ENCODE peak calls at places on chromosome 12, in eight cellular contexts. G, K, E, R, T, N, F and M are unnamed samples. For H3K9me3 and H3K4me1, the result is how much of the 10 kb centered on the place peaks cover.

GRCh38 chr12:75854681-75855309 is 176.8 kb downstream of the PHLDA1 start:
- DNase-seq in G (no peak), K (no peak), E (no peak), R (no peak), T (no peak), N (no peak), F (no peak), M (no peak)

GRCh38 chr12:107903377-107904061 is 129.0 kb downstream of the ASCL4 start:
- DNase-seq in G (peak), K (no peak), E (peak), R (peak), T (peak), N (peak), F (no peak), M (no peak)

GRCh38 chr12:75725505-75726120 is 214.2 kb upstream of the KRR1 start:
- DNase-seq in G (no peak), K (no peak), E (peak), R (no peak), T (no peak), N (no peak), F (no peak), M (no peak)

GRCh38 chr12:132106921-132107320 is 37.2 kb downstream of the DDX51 start:
- DNase-seq in G (no peak), K (no peak), E (peak), R (no peak), T (no peak), N (no peak), F (no peak), M (no peak)

GRCh38 chr12:3557136-3557697 is 66.2 kb downstream of the PRMT8 start:
- DNase-seq in G (peak), K (no peak), E (no peak), R (no peak), T (no peak), N (no peak), F (no peak), M (no peak)

GRCh38 chr12:15691372-15691771 is 97.8 kb downstream of the EPS8 start:
- DNase-seq in G (no peak), K (no peak), E (no peak), R (no peak), T (no peak), N (no peak), F (no peak), M (no peak)

GRCh38 chr12:27207626-27208413 is 36.3 kb upstream of the STK38L start:
- DNase-seq in G (no peak), K (no peak), E (no peak), R (no peak), T (no peak), N (no peak), F (no peak), M (no peak)

GRCh38 chr12:132156145-132156709 is 12.0 kb downstream of the NOC4L start:
- DNase-seq in G (no peak), K (no peak), E (no peak), R (no peak), T (no peak), N (no peak), F (no peak), M (no peak)

GRCh38 chr12:92698466-92698865 is 4.3 kb upstream of the PLEKHG7 start:
- DNase-seq in G (no peak), K (no peak), E (no peak), R (no peak), T (no peak), N (no peak), F (no peak), M (no peak)

GRCh38 chr12:1744932-1745331 is 54.1 kb downstream of the ADIPOR2 start:
- DNase-seq in G (no peak), K (no peak), E (no peak), R (no peak), T (no peak), N (no peak), F (no peak), M (no peak)

GRCh38 chr12:64577046-64577445 is 33.2 kb upstream of the RASSF3 start:
- DNase-seq in G (no peak), K (no peak), E (no peak), R (no peak), T (no peak), N (no peak), F (no peak), M (no peak)

GRCh38 chr12:4833511-4833910 is 76.2 kb upstream of the KCNA1 start:
- DNase-seq in G (no peak), K (no peak), E (no peak), R (no peak), T (no peak), N (no peak), F (no peak), M (no peak)

GRCh38 chr12:38253778-38254177 is 62.8 kb upstream of the ALG10B start:
- DNase-seq in G (no peak), K (no peak), E (no peak), R (no peak), T (no peak), N (no peak), F (no peak), M (no peak)

GRCh38 chr12:94041833-94042232 is 106.5 kb upstream of the PLXNC1 start:
- DNase-seq in G (peak), K (no peak), E (no peak), R (no peak), T (no peak), N (no peak), F (no peak), M (no peak)

GRCh38 chr12:16605666-16606116 is 271 bp downstream of the LMO3 start:
- DNase-seq in G (peak), K (peak), E (peak), R (no peak), T (no peak), N (no peak), F (peak), M (no peak)

GRCh38 chr12:93777249-93777648 is 100.1 kb downstream of the CRADD start:
- DNase-seq in G (no peak), K (no peak), E (peak), R (no peak), T (no peak), N (no peak), F (no peak), M (peak)

GRCh38 chr12:56158926-56159461 is 835 bp downstream of the MYL6 start:
- DNase-seq in G (peak), K (peak), E (peak), R (peak), T (peak), N (peak), F (peak), M (peak)

GRCh38 chr12:4939418-4940023 is 29.8 kb downstream of the KCNA1 start:
- DNase-seq in G (no peak), K (no peak), E (no peak), R (no peak), T (no peak), N (no peak), F (no peak), M (no peak)

GRCh38 chr12:15863258-15863835 is 18.8 kb upstream of the STRAP start:
- DNase-seq in G (peak), K (no peak), E (no peak), R (no peak), T (no peak), N (no peak), F (no peak), M (no peak)

GRCh38 chr12:122452701-122453285 is 30.3 kb upstream of the CLIP1 start:
- DNase-seq in G (no peak), K (no peak), E (no peak), R (no peak), T (no peak), N (no peak), F (peak), M (no peak)

GRCh38 chr12:14239935-14240872 is 125.3 kb upstream of the ATF7IP start:
- DNase-seq in G (no peak), K (peak), E (peak), R (no peak), T (no peak), N (no peak), F (no peak), M (no peak)

GRCh38 chr12:75877588-75878381 is 153.8 kb downstream of the PHLDA1 start:
- DNase-seq in G (no peak), K (no peak), E (no peak), R (no peak), T (no peak), N (no peak), F (no peak), M (no peak)

DNA sequence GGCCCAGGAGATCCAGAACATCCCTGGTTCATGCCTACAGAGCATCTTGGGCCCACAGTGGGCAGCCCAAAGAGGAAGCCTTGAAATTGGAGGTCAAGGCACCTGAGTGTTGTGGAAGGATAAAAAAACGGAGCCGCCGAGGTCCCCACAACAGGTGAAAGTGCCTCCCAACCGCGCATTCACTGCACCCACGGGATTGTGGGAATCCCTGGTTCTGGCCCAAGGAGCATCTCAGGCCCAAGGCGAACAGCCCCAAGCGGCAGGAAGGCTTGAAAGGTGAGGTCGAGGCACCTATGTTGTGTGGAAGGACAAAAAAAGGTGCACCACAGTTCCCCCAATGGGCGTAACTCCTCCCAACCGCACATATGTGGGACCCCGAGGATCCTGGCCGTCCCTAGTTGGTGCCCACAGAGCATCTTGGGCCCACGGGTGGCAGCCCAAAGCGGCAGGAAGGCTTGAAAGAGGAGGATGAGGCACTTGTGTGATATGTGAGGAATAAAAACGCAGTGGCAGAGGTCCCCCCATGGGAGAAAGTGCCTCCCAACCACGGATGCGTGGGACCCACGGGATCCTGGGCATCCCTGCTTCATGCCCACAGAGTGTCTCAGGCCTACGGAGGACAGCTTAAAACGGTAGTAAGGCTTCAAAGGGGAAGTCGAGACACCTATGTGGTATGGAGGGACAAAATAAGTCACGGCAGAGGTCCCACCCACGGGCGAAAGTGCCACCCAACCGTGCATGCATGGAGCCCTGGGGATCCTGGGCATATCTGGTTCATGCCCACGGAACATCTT is 583.9 kb downstream of the ALG10 start:
- DNase-seq in G (no peak), K (no peak), E (no peak), R (no peak), T (peak), N (peak), F (peak), M (no peak)
- H3K9me3 ChIP-seq in G (under half), K (half or more), E (under half), R (half or more), T (under half), N (under half), F (under half), M (under half)

GRCh38 chr12:98516184-98516873 is 939 bp downstream of the TMPO start:
- DNase-seq in G (peak), K (peak), E (peak), R (peak), T (peak), N (peak), F (peak), M (peak)
- H3K4me1 ChIP-seq in G (under half), K (under half), E (under half), R (under half), T (half or more), N (under half), F (under half), M (under half)

DNA sequence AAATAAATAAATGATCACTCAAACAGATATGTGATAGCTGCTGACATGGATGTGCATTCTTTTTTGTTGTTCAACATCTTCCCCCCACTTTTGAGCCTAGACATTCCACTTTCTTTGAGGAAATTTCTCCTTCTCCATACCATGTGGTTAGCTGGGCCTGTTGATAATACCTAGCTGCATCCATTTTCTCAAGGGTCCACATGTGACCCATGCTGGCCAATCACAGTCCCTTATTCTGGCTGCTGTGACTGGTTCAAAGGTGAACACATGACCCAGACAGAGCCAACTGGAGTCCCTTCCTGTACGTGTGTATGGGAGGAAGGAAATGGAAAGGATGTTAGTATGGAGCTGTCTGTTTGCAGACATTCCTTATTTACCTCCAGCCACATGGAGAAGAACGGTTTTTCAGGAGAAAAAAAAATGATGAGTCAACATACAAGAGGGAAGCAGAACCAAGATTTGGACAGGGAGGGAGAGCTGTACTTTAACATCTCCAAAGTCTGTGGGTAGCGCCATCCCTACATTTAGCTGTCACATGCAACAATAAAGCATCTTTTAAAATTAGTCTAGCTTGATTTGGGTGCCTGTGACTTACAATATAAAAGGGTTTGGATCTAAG is 391.7 kb upstream of the TBX3 start:
- DNase-seq in G (no peak), K (no peak), E (no peak), R (no peak), T (no peak), N (no peak), F (no peak), M (no peak)
- TF ChIP-seq CTCF in G (no peak), K (no peak), E (no peak), R (no peak), T (no peak), N (no peak), F (no peak), M (no peak)

GRCh38 chr12:58961906-58962305 is 41.6 kb upstream of the LRIG3 start:
- DNase-seq in G (no peak), K (no peak), E (no peak), R (no peak), T (no peak), N (no peak), F (no peak), M (no peak)

GRCh38 chr12:58966939-58967338 is 46.6 kb upstream of the LRIG3 start:
- DNase-seq in G (no peak), K (no peak), E (no peak), R (no peak), T (no peak), N (no peak), F (no peak), M (no peak)

GRCh38 chr12:58965568-58965967 is 45.3 kb upstream of the LRIG3 start:
- DNase-seq in G (no peak), K (no peak), E (peak), R (no peak), T (no peak), N (no peak), F (no peak), M (no peak)

GRCh38 chr12:58961166-58961565 is 40.9 kb upstream of the LRIG3 start:
- DNase-seq in G (peak), K (no peak), E (no peak), R (no peak), T (no peak), N (no peak), F (no peak), M (no peak)

GRCh38 chr12:58963844-58964243 is 43.5 kb upstream of the LRIG3 start:
- DNase-seq in G (no peak), K (no peak), E (no peak), R (no peak), T (no peak), N (no peak), F (no peak), M (no peak)
- H3K9me3 ChIP-seq in G (under half), K (under half), E (under half), R (under half), T (under half), N (under half), F (under half), M (under half)